ENCODE peak calls at places on chromosomes 2 and 18, in eight cellular contexts. One of them, this sample, is unnamed.

GRCh38 chr2:127545189-127545588 is 9.7 kb downstream of the MYO7B start:
- DNase-seq in neural progenitor cell: no peak
- DNase-seq in upper lobe of right lung: no peak
- DNase-seq in adrenal gland: no peak
- DNase-seq in SK-N-MC: no peak
- DNase-seq in fibroblast of lung: no peak
- DNase-seq in right cardiac atrium: no peak
- DNase-seq in upper lobe of left lung: no peak
- DNase-seq in this sample: no peak

GRCh38 chr18:76212958-76213357 is 282.1 kb downstream of the ZNF516 start:
- DNase-seq in neural progenitor cell: peak; percentile 60
- DNase-seq in upper lobe of right lung: no peak
- DNase-seq in adrenal gland: no peak
- DNase-seq in SK-N-MC: no peak
- DNase-seq in fibroblast of lung: no peak
- DNase-seq in right cardiac atrium: no peak
- DNase-seq in upper lobe of left lung: no peak
- DNase-seq in this sample: no peak

GRCh38 chr18:74289137-74289536 is 2.6 kb downstream of the CYB5A start:
- DNase-seq in neural progenitor cell: no peak
- DNase-seq in upper lobe of right lung: no peak
- DNase-seq in adrenal gland: no peak
- DNase-seq in SK-N-MC: no peak
- DNase-seq in fibroblast of lung: peak; percentile 34
- DNase-seq in right cardiac atrium: no peak
- DNase-seq in upper lobe of left lung: no peak
- DNase-seq in this sample: no peak

GRCh38 chr2:190603374-190603773 is 45.5 kb upstream of the NAB1 start:
- DNase-seq in neural progenitor cell: no peak
- DNase-seq in upper lobe of right lung: no peak
- DNase-seq in adrenal gland: no peak
- DNase-seq in SK-N-MC: no peak
- DNase-seq in fibroblast of lung: no peak
- DNase-seq in right cardiac atrium: no peak
- DNase-seq in upper lobe of left lung: no peak
- DNase-seq in this sample: no peak

GRCh38 chr18:9741821-9742541 is 33.9 kb downstream of the RAB31 start:
- DNase-seq in neural progenitor cell: peak; percentile 34
- DNase-seq in upper lobe of right lung: no peak
- DNase-seq in adrenal gland: no peak
- DNase-seq in SK-N-MC: no peak
- DNase-seq in fibroblast of lung: no peak
- DNase-seq in right cardiac atrium: peak; percentile 57
- DNase-seq in upper lobe of left lung: no peak
- DNase-seq in this sample: no peak

GRCh38 chr2:2191110-2191707 is 139.9 kb downstream of the MYT1L start:
- DNase-seq in neural progenitor cell: no peak
- DNase-seq in upper lobe of right lung: no peak
- DNase-seq in adrenal gland: no peak
- DNase-seq in SK-N-MC: no peak
- DNase-seq in fibroblast of lung: no peak
- DNase-seq in right cardiac atrium: no peak
- DNase-seq in upper lobe of left lung: no peak
- DNase-seq in this sample: no peak

GRCh38 chr18:37955201-37955600 is 389.6 kb upstream of the CELF4 start:
- DNase-seq in neural progenitor cell: no peak
- DNase-seq in upper lobe of right lung: no peak
- DNase-seq in adrenal gland: no peak
- DNase-seq in SK-N-MC: no peak
- DNase-seq in fibroblast of lung: no peak
- DNase-seq in right cardiac atrium: no peak
- DNase-seq in upper lobe of left lung: no peak
- DNase-seq in this sample: no peak

GRCh38 chr2:164847291-164847690 is 5.7 kb upstream of the COBLL1 start:
- DNase-seq in neural progenitor cell: no peak
- DNase-seq in upper lobe of right lung: no peak
- DNase-seq in adrenal gland: no peak
- DNase-seq in SK-N-MC: no peak
- DNase-seq in fibroblast of lung: no peak
- DNase-seq in right cardiac atrium: no peak
- DNase-seq in upper lobe of left lung: no peak
- DNase-seq in this sample: no peak

GRCh38 chr2:166410828-166411472 is 35.2 kb upstream of the SCN9A start:
- DNase-seq in neural progenitor cell: no peak
- DNase-seq in upper lobe of right lung: no peak
- DNase-seq in adrenal gland: no peak
- DNase-seq in SK-N-MC: no peak
- DNase-seq in fibroblast of lung: peak; percentile 87
- DNase-seq in right cardiac atrium: no peak
- DNase-seq in upper lobe of left lung: no peak
- DNase-seq in this sample: no peak

GRCh38 chr2:73290049-73290839 is 3.1 kb downstream of the EGR4 start:
- DNase-seq in neural progenitor cell: peak; percentile 72
- DNase-seq in upper lobe of right lung: no peak
- DNase-seq in adrenal gland: no peak
- DNase-seq in SK-N-MC: no peak
- DNase-seq in fibroblast of lung: peak; percentile 38
- DNase-seq in right cardiac atrium: no peak
- DNase-seq in upper lobe of left lung: no peak
- DNase-seq in this sample: no peak

GRCh38 chr18:7945882-7946281 is 378.8 kb downstream of the PTPRM start:
- DNase-seq in neural progenitor cell: no peak
- DNase-seq in upper lobe of right lung: no peak
- DNase-seq in adrenal gland: no peak
- DNase-seq in SK-N-MC: no peak
- DNase-seq in fibroblast of lung: peak; percentile 96
- DNase-seq in right cardiac atrium: no peak
- DNase-seq in upper lobe of left lung: no peak
- DNase-seq in this sample: no peak

GRCh38 chr2:160220545-160221009 is 20.5 kb upstream of the ITGB6 start:
- DNase-seq in neural progenitor cell: no peak
- DNase-seq in upper lobe of right lung: no peak
- DNase-seq in adrenal gland: no peak
- DNase-seq in SK-N-MC: peak; percentile 69
- DNase-seq in fibroblast of lung: no peak
- DNase-seq in right cardiac atrium: no peak
- DNase-seq in upper lobe of left lung: no peak
- DNase-seq in this sample: no peak

GRCh38 chr2:84704505-84705244 is 176.2 kb downstream of the TRABD2A start:
- DNase-seq in neural progenitor cell: no peak
- DNase-seq in upper lobe of right lung: peak; percentile 68
- DNase-seq in adrenal gland: no peak
- DNase-seq in SK-N-MC: no peak
- DNase-seq in fibroblast of lung: peak; percentile 59
- DNase-seq in right cardiac atrium: no peak
- DNase-seq in upper lobe of left lung: peak; percentile 49
- DNase-seq in this sample: no peak

GRCh38 chr2:144670080-144670479 is 150.2 kb upstream of the ZEB2 start:
- DNase-seq in neural progenitor cell: no peak
- DNase-seq in upper lobe of right lung: no peak
- DNase-seq in adrenal gland: no peak
- DNase-seq in SK-N-MC: no peak
- DNase-seq in fibroblast of lung: no peak
- DNase-seq in right cardiac atrium: no peak
- DNase-seq in upper lobe of left lung: no peak
- DNase-seq in this sample: no peak

GRCh38 chr2:58032016-58032750 is 14.4 kb upstream of the VRK2 start:
- DNase-seq in neural progenitor cell: no peak
- DNase-seq in upper lobe of right lung: no peak
- DNase-seq in adrenal gland: no peak
- DNase-seq in SK-N-MC: no peak
- DNase-seq in fibroblast of lung: no peak
- DNase-seq in right cardiac atrium: no peak
- DNase-seq in upper lobe of left lung: no peak
- DNase-seq in this sample: no peak

GRCh38 chr18:48663931-48664847 is 125.4 kb downstream of the CTIF start:
- DNase-seq in neural progenitor cell: peak; percentile 72
- DNase-seq in upper lobe of right lung: peak; percentile 87
- DNase-seq in adrenal gland: peak; percentile 87
- DNase-seq in SK-N-MC: no peak
- DNase-seq in fibroblast of lung: peak; percentile 43
- DNase-seq in right cardiac atrium: peak; percentile 87
- DNase-seq in upper lobe of left lung: peak; percentile 73
- DNase-seq in this sample: no peak

DNA sequence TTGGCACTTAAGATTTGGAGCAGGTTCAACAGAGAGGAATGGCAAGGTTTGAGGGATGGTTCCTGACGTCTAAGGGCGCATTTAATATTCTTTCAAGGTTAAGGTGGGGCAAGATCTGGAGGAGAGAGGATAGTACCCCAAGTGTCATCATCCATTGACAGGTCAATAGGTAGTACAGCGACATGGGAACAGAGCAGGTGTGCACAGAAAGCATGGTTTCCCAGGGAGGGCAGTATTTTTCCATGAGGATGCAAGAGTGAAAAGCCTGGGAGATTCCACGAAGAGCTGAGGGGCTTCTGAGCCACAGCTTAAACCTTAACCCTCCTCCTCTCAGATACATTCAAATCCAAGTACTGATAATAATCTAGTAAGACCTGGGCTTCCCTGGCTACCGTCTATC is 9.1 kb downstream of the HES6 start:
- DNase-seq in neural progenitor cell: no peak
- DNase-seq in upper lobe of right lung: no peak
- DNase-seq in adrenal gland: no peak
- DNase-seq in SK-N-MC: no peak
- DNase-seq in fibroblast of lung: no peak
- DNase-seq in right cardiac atrium: no peak
- DNase-seq in upper lobe of left lung: no peak
- DNase-seq in this sample: no peak
- H3K4me3 ChIP-seq in neural progenitor cell: peak overlapping the region; percentile 51
- H3K4me3 ChIP-seq in upper lobe of right lung: peak overlapping the region; percentile 68
- H3K4me3 ChIP-seq in adrenal gland: peak overlapping the region; percentile 67
- H3K4me3 ChIP-seq in SK-N-MC: no peak overlapping the region
- H3K4me3 ChIP-seq in fibroblast of lung: no peak overlapping the region
- H3K4me3 ChIP-seq in right cardiac atrium: no peak overlapping the region
- H3K4me3 ChIP-seq in upper lobe of left lung: peak overlapping the region; percentile 62
- H3K4me3 ChIP-seq in this sample: no peak overlapping the region

DNA sequence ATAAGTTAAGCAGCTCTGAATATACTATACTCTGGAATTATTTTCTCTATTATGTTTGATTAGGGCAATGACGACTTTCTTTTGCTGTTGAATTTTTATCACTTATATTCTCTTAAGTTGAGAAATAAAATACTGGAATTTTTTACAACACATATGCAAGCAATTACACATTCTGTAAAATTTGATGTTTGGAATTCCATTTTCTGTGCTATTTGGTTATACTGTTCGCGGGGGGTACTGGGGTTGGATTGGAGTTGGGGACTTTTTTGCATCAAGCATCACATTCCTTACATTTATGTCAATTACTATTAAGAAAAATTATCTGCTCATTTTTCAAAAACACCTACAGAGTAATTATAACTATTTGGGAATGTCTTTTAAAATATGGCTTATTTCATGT is 2.1 kb downstream of the COL5A2 start:
- DNase-seq in neural progenitor cell: no peak
- DNase-seq in upper lobe of right lung: no peak
- DNase-seq in adrenal gland: no peak
- DNase-seq in SK-N-MC: no peak
- DNase-seq in fibroblast of lung: no peak
- DNase-seq in right cardiac atrium: no peak
- DNase-seq in upper lobe of left lung: no peak
- DNase-seq in this sample: no peak
- H3K4me3 ChIP-seq in neural progenitor cell: no peak overlapping the region
- H3K4me3 ChIP-seq in upper lobe of right lung: peak overlapping the region; percentile 51
- H3K4me3 ChIP-seq in adrenal gland: peak overlapping the region; percentile 49
- H3K4me3 ChIP-seq in SK-N-MC: peak overlapping the region; percentile 86
- H3K4me3 ChIP-seq in fibroblast of lung: peak overlapping the region; percentile 83
- H3K4me3 ChIP-seq in right cardiac atrium: peak overlapping the region; percentile 64
- H3K4me3 ChIP-seq in upper lobe of left lung: peak overlapping the region; percentile 49
- H3K4me3 ChIP-seq in this sample: no peak overlapping the region

DNA sequence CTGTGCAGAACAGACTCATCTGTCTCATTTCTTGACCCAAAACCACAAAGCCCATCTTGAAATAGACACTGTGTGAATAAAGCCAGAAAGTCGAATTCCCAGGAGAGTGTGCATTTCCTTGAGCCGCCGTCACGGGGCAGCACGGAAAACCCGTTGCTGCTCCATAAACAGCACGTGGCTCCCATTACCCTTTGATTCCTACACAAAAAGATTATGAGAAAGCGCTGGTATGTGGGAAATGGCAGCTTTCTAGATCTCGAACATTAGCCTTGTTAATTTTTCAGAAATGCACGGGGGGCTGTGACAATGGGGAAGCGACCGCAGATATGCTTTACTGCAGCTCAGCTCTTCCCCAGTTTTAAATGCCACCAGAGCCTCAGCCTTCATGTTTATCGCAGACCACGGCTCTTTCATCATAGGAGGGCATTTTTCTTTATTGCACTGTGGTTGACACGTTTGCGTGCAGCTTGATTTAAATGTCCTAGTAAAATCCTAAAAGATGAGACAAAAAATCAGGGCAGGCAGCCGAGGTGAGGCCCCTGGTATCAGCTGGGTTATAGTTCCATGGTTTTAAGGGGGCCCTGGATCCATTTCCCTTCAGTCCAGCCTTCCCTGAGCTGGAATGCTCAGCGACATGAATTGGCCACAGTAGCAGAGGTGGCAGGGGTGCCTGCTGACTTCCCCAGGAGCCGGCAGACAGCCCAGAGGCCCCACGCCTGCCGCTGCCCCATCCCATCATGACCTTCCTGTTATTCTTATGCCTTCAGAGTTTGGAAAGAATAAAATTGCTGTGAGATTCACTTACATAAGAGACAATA is 249.3 kb downstream of the NDUFA10 start:
- DNase-seq in neural progenitor cell: no peak
- DNase-seq in upper lobe of right lung: no peak
- DNase-seq in adrenal gland: peak; percentile 48
- DNase-seq in SK-N-MC: no peak
- DNase-seq in fibroblast of lung: no peak
- DNase-seq in right cardiac atrium: no peak
- DNase-seq in upper lobe of left lung: no peak
- DNase-seq in this sample: no peak
- H3K4me3 ChIP-seq in neural progenitor cell: no peak overlapping the region
- H3K4me3 ChIP-seq in upper lobe of right lung: no peak overlapping the region
- H3K4me3 ChIP-seq in adrenal gland: no peak overlapping the region
- H3K4me3 ChIP-seq in SK-N-MC: peak overlapping the region; percentile 10
- H3K4me3 ChIP-seq in fibroblast of lung: no peak overlapping the region
- H3K4me3 ChIP-seq in right cardiac atrium: no peak overlapping the region
- H3K4me3 ChIP-seq in upper lobe of left lung: no peak overlapping the region
- H3K4me3 ChIP-seq in this sample: no peak overlapping the region

DNA sequence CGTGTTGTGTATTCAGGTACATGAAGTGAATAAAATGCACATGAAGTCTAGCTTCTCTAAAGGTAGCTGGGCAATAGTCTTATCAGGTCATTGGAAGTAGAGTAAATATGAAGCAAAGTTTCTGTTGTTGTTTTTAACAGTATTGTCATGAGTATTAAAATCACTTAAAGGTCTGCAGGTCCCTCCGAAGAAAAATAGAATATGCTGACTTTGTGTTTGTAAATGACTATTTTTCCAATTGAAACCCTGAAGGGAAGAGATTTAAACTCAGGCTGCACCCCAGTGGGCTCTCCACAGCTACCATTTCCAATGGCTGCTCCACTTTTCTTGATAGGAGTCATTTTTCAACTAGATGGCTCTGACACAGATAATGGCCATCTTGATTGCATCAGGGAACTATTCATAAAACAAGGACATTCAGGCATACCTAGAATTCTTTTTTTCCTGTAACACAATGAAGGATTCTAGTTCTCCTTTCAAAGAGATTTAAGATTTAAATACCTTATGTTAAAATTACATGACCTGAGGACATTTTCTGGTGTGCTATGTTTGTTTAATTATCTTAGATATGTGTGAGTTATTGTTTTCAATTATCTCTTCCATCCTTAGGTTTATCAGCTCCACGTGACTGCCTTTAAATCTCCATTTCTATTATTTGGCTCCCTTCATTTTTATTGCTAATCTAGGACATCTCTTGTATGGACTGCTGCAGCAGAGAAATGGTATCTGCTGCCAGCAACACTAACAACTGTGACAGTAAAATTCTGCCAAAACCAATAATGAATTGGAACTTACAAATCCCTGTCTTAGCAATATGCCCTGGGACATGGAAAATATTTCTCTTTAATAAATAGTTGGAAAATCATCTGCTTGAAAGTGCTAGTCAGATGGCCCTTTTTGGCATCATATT is 149.2 kb upstream of the NOSTRIN start:
- DNase-seq in neural progenitor cell: no peak
- DNase-seq in upper lobe of right lung: no peak
- DNase-seq in adrenal gland: no peak
- DNase-seq in SK-N-MC: no peak
- DNase-seq in fibroblast of lung: no peak
- DNase-seq in right cardiac atrium: no peak
- DNase-seq in upper lobe of left lung: no peak
- DNase-seq in this sample: no peak
- H3K4me3 ChIP-seq in neural progenitor cell: no peak overlapping the region
- H3K4me3 ChIP-seq in upper lobe of right lung: no peak overlapping the region
- H3K4me3 ChIP-seq in adrenal gland: no peak overlapping the region
- H3K4me3 ChIP-seq in SK-N-MC: no peak overlapping the region
- H3K4me3 ChIP-seq in fibroblast of lung: no peak overlapping the region
- H3K4me3 ChIP-seq in right cardiac atrium: no peak overlapping the region
- H3K4me3 ChIP-seq in upper lobe of left lung: no peak overlapping the region
- H3K4me3 ChIP-seq in this sample: no peak overlapping the region

This sample was measured in GM12864.